ENCODE peak calls at places on chromosomes 2 and 18, in ten cellular contexts. One of them, this sample, is unnamed.

GRCh38 chr18:46916551-46917107 is 678 bp downstream of the PIAS2 start:
- DNase-seq in fibroblast of lung: peak
- DNase-seq in NCI-H2081: peak
- DNase-seq in NCI-H526: no peak
- DNase-seq in stimulated activated naive CD4-positive, alpha-beta T cell: peak
- DNase-seq in HCT116: no peak
- DNase-seq in amniotic stem cell: no peak
- DNase-seq in neural progenitor cell: no peak
- DNase-seq in neuronal stem cell: peak
- DNase-seq in C1 segment of cervical spinal cord: peak
- DNase-seq in this sample: peak

GRCh38 chr2:76406134-76406855 is 695.6 kb upstream of the GCFC2 start:
- DNase-seq in fibroblast of lung: no peak
- DNase-seq in NCI-H2081: no peak
- DNase-seq in NCI-H526: no peak
- DNase-seq in stimulated activated naive CD4-positive, alpha-beta T cell: no peak
- DNase-seq in HCT116: no peak
- DNase-seq in amniotic stem cell: no peak
- DNase-seq in neural progenitor cell: peak
- DNase-seq in neuronal stem cell: no peak
- DNase-seq in C1 segment of cervical spinal cord: no peak
- DNase-seq in this sample: no peak

GRCh38 chr2:162025121-162025911 is 48.7 kb downstream of the DPP4 start:
- DNase-seq in fibroblast of lung: peak
- DNase-seq in NCI-H2081: no peak
- DNase-seq in NCI-H526: no peak
- DNase-seq in stimulated activated naive CD4-positive, alpha-beta T cell: no peak
- DNase-seq in HCT116: no peak
- DNase-seq in amniotic stem cell: no peak
- DNase-seq in neural progenitor cell: no peak
- DNase-seq in neuronal stem cell: no peak
- DNase-seq in C1 segment of cervical spinal cord: no peak
- DNase-seq in this sample: no peak

GRCh38 chr18:3498705-3499451 is 48.9 kb downstream of the TGIF1 start:
- DNase-seq in fibroblast of lung: peak
- DNase-seq in NCI-H2081: peak
- DNase-seq in NCI-H526: peak
- DNase-seq in stimulated activated naive CD4-positive, alpha-beta T cell: no peak
- DNase-seq in HCT116: no peak
- DNase-seq in amniotic stem cell: no peak
- DNase-seq in neural progenitor cell: peak
- DNase-seq in neuronal stem cell: peak
- DNase-seq in C1 segment of cervical spinal cord: no peak
- DNase-seq in this sample: peak

GRCh38 chr18:22152093-22152492 is 17.3 kb upstream of the GATA6 start:
- DNase-seq in fibroblast of lung: no peak
- DNase-seq in NCI-H2081: no peak
- DNase-seq in NCI-H526: no peak
- DNase-seq in stimulated activated naive CD4-positive, alpha-beta T cell: no peak
- DNase-seq in HCT116: no peak
- DNase-seq in amniotic stem cell: no peak
- DNase-seq in neural progenitor cell: no peak
- DNase-seq in neuronal stem cell: no peak
- DNase-seq in C1 segment of cervical spinal cord: no peak
- DNase-seq in this sample: no peak

GRCh38 chr2:231134910-231135650 is 10.2 kb upstream of the HTR2B start:
- DNase-seq in fibroblast of lung: no peak
- DNase-seq in NCI-H2081: no peak
- DNase-seq in NCI-H526: no peak
- DNase-seq in stimulated activated naive CD4-positive, alpha-beta T cell: no peak
- DNase-seq in HCT116: no peak
- DNase-seq in amniotic stem cell: no peak
- DNase-seq in neural progenitor cell: no peak
- DNase-seq in neuronal stem cell: no peak
- DNase-seq in C1 segment of cervical spinal cord: no peak
- DNase-seq in this sample: no peak

GRCh38 chr18:79527656-79528055 is 131.9 kb downstream of the NFATC1 start:
- DNase-seq in fibroblast of lung: no peak
- DNase-seq in NCI-H2081: no peak
- DNase-seq in NCI-H526: peak
- DNase-seq in stimulated activated naive CD4-positive, alpha-beta T cell: no peak
- DNase-seq in HCT116: no peak
- DNase-seq in amniotic stem cell: no peak
- DNase-seq in neural progenitor cell: no peak
- DNase-seq in neuronal stem cell: no peak
- DNase-seq in C1 segment of cervical spinal cord: no peak
- DNase-seq in this sample: no peak

GRCh38 chr18:34158881-34159690 is 65.6 kb downstream of the NOL4 start:
- DNase-seq in fibroblast of lung: peak
- DNase-seq in NCI-H2081: peak
- DNase-seq in NCI-H526: peak
- DNase-seq in stimulated activated naive CD4-positive, alpha-beta T cell: no peak
- DNase-seq in HCT116: no peak
- DNase-seq in amniotic stem cell: no peak
- DNase-seq in neural progenitor cell: peak
- DNase-seq in neuronal stem cell: peak
- DNase-seq in C1 segment of cervical spinal cord: peak
- DNase-seq in this sample: peak

GRCh38 chr2:5673861-5674240 is 18.3 kb upstream of the SOX11 start:
- DNase-seq in fibroblast of lung: peak
- DNase-seq in NCI-H2081: no peak
- DNase-seq in NCI-H526: peak
- DNase-seq in stimulated activated naive CD4-positive, alpha-beta T cell: no peak
- DNase-seq in HCT116: no peak
- DNase-seq in amniotic stem cell: no peak
- DNase-seq in neural progenitor cell: no peak
- DNase-seq in neuronal stem cell: no peak
- DNase-seq in C1 segment of cervical spinal cord: no peak
- DNase-seq in this sample: no peak

GRCh38 chr2:220157312-220157711 is 529.9 kb downstream of the SLC4A3 start:
- DNase-seq in fibroblast of lung: no peak
- DNase-seq in NCI-H2081: no peak
- DNase-seq in NCI-H526: no peak
- DNase-seq in stimulated activated naive CD4-positive, alpha-beta T cell: no peak
- DNase-seq in HCT116: no peak
- DNase-seq in amniotic stem cell: no peak
- DNase-seq in neural progenitor cell: no peak
- DNase-seq in neuronal stem cell: no peak
- DNase-seq in C1 segment of cervical spinal cord: no peak
- DNase-seq in this sample: no peak

GRCh38 chr2:9844036-9844483 is 786 bp downstream of the TAF1B start:
- DNase-seq in fibroblast of lung: peak
- DNase-seq in NCI-H2081: peak
- DNase-seq in NCI-H526: peak
- DNase-seq in stimulated activated naive CD4-positive, alpha-beta T cell: no peak
- DNase-seq in HCT116: no peak
- DNase-seq in amniotic stem cell: no peak
- DNase-seq in neural progenitor cell: peak
- DNase-seq in neuronal stem cell: no peak
- DNase-seq in C1 segment of cervical spinal cord: no peak
- DNase-seq in this sample: no peak

GRCh38 chr2:101273045-101273444 is 20.4 kb downstream of the CNOT11 start:
- DNase-seq in fibroblast of lung: no peak
- DNase-seq in NCI-H2081: no peak
- DNase-seq in NCI-H526: no peak
- DNase-seq in stimulated activated naive CD4-positive, alpha-beta T cell: no peak
- DNase-seq in HCT116: no peak
- DNase-seq in amniotic stem cell: no peak
- DNase-seq in neural progenitor cell: peak
- DNase-seq in neuronal stem cell: no peak
- DNase-seq in C1 segment of cervical spinal cord: no peak
- DNase-seq in this sample: no peak

GRCh38 chr2:181393472-181393871 is 63.7 kb upstream of the ITGA4 start:
- DNase-seq in fibroblast of lung: peak
- DNase-seq in NCI-H2081: peak
- DNase-seq in NCI-H526: no peak
- DNase-seq in stimulated activated naive CD4-positive, alpha-beta T cell: no peak
- DNase-seq in HCT116: peak
- DNase-seq in amniotic stem cell: peak
- DNase-seq in neural progenitor cell: no peak
- DNase-seq in neuronal stem cell: no peak
- DNase-seq in C1 segment of cervical spinal cord: no peak
- DNase-seq in this sample: no peak

GRCh38 chr2:126739093-126739492 is 83.1 kb downstream of the GYPC start:
- DNase-seq in fibroblast of lung: no peak
- DNase-seq in NCI-H2081: no peak
- DNase-seq in NCI-H526: no peak
- DNase-seq in stimulated activated naive CD4-positive, alpha-beta T cell: no peak
- DNase-seq in HCT116: no peak
- DNase-seq in amniotic stem cell: no peak
- DNase-seq in neural progenitor cell: no peak
- DNase-seq in neuronal stem cell: no peak
- DNase-seq in C1 segment of cervical spinal cord: no peak
- DNase-seq in this sample: no peak

GRCh38 chr18:49447810-49448745 is 12.4 kb downstream of the DYM start:
- DNase-seq in fibroblast of lung: peak
- DNase-seq in NCI-H2081: peak
- DNase-seq in NCI-H526: peak
- DNase-seq in stimulated activated naive CD4-positive, alpha-beta T cell: no peak
- DNase-seq in HCT116: peak
- DNase-seq in amniotic stem cell: peak
- DNase-seq in neural progenitor cell: peak
- DNase-seq in neuronal stem cell: no peak
- DNase-seq in C1 segment of cervical spinal cord: no peak
- DNase-seq in this sample: no peak

GRCh38 chr2:219476605-219477578 is 21.8 kb upstream of the GMPPA start:
- DNase-seq in fibroblast of lung: no peak
- DNase-seq in NCI-H2081: no peak
- DNase-seq in NCI-H526: no peak
- DNase-seq in stimulated activated naive CD4-positive, alpha-beta T cell: no peak
- DNase-seq in HCT116: no peak
- DNase-seq in amniotic stem cell: no peak
- DNase-seq in neural progenitor cell: peak
- DNase-seq in neuronal stem cell: peak
- DNase-seq in C1 segment of cervical spinal cord: no peak
- DNase-seq in this sample: no peak

GRCh38 chr2:191878576-191879298 is 31.8 kb upstream of the CAVIN2 start:
- DNase-seq in fibroblast of lung: peak
- DNase-seq in NCI-H2081: no peak
- DNase-seq in NCI-H526: no peak
- DNase-seq in stimulated activated naive CD4-positive, alpha-beta T cell: no peak
- DNase-seq in HCT116: no peak
- DNase-seq in amniotic stem cell: peak
- DNase-seq in neural progenitor cell: no peak
- DNase-seq in neuronal stem cell: no peak
- DNase-seq in C1 segment of cervical spinal cord: no peak
- DNase-seq in this sample: no peak

GRCh38 chr2:96773922-96774321 is 13.2 kb downstream of the CNNM4 start:
- DNase-seq in fibroblast of lung: no peak
- DNase-seq in NCI-H2081: no peak
- DNase-seq in NCI-H526: peak
- DNase-seq in stimulated activated naive CD4-positive, alpha-beta T cell: peak
- DNase-seq in HCT116: no peak
- DNase-seq in amniotic stem cell: no peak
- DNase-seq in neural progenitor cell: no peak
- DNase-seq in neuronal stem cell: no peak
- DNase-seq in C1 segment of cervical spinal cord: no peak
- DNase-seq in this sample: no peak